ENCODE peak calls at places on chromosomes 13 and 19, in five cellular contexts. M, O, X, G and A are unnamed samples.
A peak's percentile ranks its signal among the peaks of the same experiment; 100 is the strongest.

GRCh38 chr19:57747472-57747807 is 825 bp downstream of the ZNF776 start:
- DNase-seq in M (no peak), G (no peak), O (no peak), X (no peak), A (no peak)

GRCh38 chr13:81639984-81640582 is 1299.2 kb upstream of the SPRY2 start:
- DNase-seq in G (no peak), X (peak; percentile 1), O (peak; percentile 25), M (peak; percentile 4), A (no peak)

GRCh38 chr19:23527797-23528196 is 132.5 kb upstream of the ZNF91 start:
- DNase-seq in G (no peak), O (no peak), X (no peak), M (no peak), A (peak; percentile 27)

GRCh38 chr19:325173-325936 is 19.2 kb downstream of the MIER2 start:
- DNase-seq in X (no peak), G (no peak), O (no peak), M (no peak), A (no peak)

GRCh38 chr19:48551437-48552302 is at the start of gene SULT2B1:
- DNase-seq in X (peak; percentile 78), O (no peak), G (no peak), M (no peak), A (no peak)

GRCh38 chr13:31263346-31263745 is 63.6 kb downstream of the B3GLCT start:
- DNase-seq in M (no peak), X (no peak), G (no peak), O (no peak), A (no peak)

GRCh38 chr13:74253161-74253560 is 119.0 kb upstream of the KLF12 start:
- DNase-seq in M (no peak), O (no peak), X (no peak), G (no peak), A (no peak)

GRCh38 chr19:12260236-12260635 is 34.4 kb downstream of the ZNF44 start:
- DNase-seq in X (no peak), M (no peak), O (no peak), G (no peak), A (no peak)

GRCh38 chr13:77329133-77330008 is 2.5 kb upstream of the MYCBP2 start:
- DNase-seq in X (peak; percentile 92), M (peak; percentile 54), G (peak; percentile 46), O (peak; percentile 85), A (peak; percentile 98)

GRCh38 chr19:2495651-2496316 is 19.9 kb downstream of the GADD45B start:
- DNase-seq in G (no peak), X (no peak), O (no peak), M (no peak), A (no peak)

GRCh38 chr13:19567820-19568534 is 6.6 kb upstream of the TPTE2 start:
- DNase-seq in X (no peak), O (no peak), M (no peak), G (no peak), A (peak; percentile 67)

GRCh38 chr19:2449019-2449418 is 7.7 kb downstream of the LMNB2 start:
- DNase-seq in X (no peak), O (no peak), G (no peak), M (no peak), A (no peak)

GRCh38 chr13:26488236-26489028 is 69.1 kb upstream of the WASF3 start:
- DNase-seq in G (no peak), M (no peak), X (no peak), O (no peak), A (no peak)

GRCh38 chr13:107669356-107669755 is 546.0 kb downstream of the LIG4 start:
- DNase-seq in O (no peak), X (no peak), M (no peak), G (no peak), A (no peak)

GRCh38 chr19:58024661-58025060 is 9.2 kb upstream of the ZSCAN1 start:
- DNase-seq in X (no peak), O (no peak), M (no peak), G (no peak), A (no peak)

GRCh38 chr13:92436927-92437326 is 789.7 kb upstream of the GPC6 start:
- DNase-seq in O (no peak), M (no peak), X (no peak), G (no peak), A (no peak)

GRCh38 chr13:24097064-24097463 is 63.5 kb upstream of the SPATA13 start:
- DNase-seq in G (no peak), X (peak; percentile 5), M (no peak), O (peak; percentile 71), A (peak; percentile 16)

GRCh38 chr13:32206097-32206740 is 108.9 kb downstream of the ZAR1L start:
- DNase-seq in X (no peak), G (no peak), M (no peak), O (no peak), A (no peak)

GRCh38 chr19:9857920-9858746 is 23.0 kb downstream of the PIN1 start:
- DNase-seq in X (no peak), M (no peak), O (no peak), G (no peak), A (no peak)

GRCh38 chr19:53193534-53194222 is 520 bp upstream of the ZNF665 start:
- DNase-seq in M (no peak), O (no peak), G (no peak), X (no peak), A (no peak)

GRCh38 chr13:69565334-69565733 is 542.3 kb upstream of the ATXN8OS start:
- DNase-seq in X (peak; percentile 54), O (peak; percentile 52), G (no peak), M (peak; percentile 8), A (peak; percentile 12)

GRCh38 chr13:85277753-85278152 is 521.5 kb downstream of the SLITRK6 start:
- DNase-seq in G (no peak), M (no peak), X (peak; percentile 19), O (peak; percentile 2), A (no peak)

GRCh38 chr19:6772028-6772865 is at the start of gene VAV1:
- DNase-seq in M (peak; percentile 75), X (no peak), O (no peak), G (no peak), A (peak; percentile 64)

GRCh38 chr19:4077800-4078683 is 11.3 kb upstream of the ZBTB7A start:
- DNase-seq in O (no peak), G (no peak), M (peak; percentile 63), X (no peak), A (no peak)

GRCh38 chr19:50607874-50608785 is 31.6 kb downstream of the SYT3 start:
- DNase-seq in X (peak; percentile 99), O (peak; percentile 31), M (peak; percentile 92), G (peak; percentile 97), A (peak; percentile 15)

GRCh38 chr13:28819748-28820098 is 416 bp upstream of the MTUS2 start:
- DNase-seq in X (peak; percentile 41), O (peak; percentile 9), M (peak; percentile 75), G (no peak), A (no peak)

GRCh38 chr13:42000836-42001235 is 39.9 kb upstream of the VWA8 start:
- DNase-seq in O (no peak), X (no peak), M (no peak), G (no peak), A (no peak)

GRCh38 chr13:45341799-45342584 is 1.0 kb upstream of the TPT1 start:
- DNase-seq in O (no peak), G (no peak), M (no peak), X (no peak), A (no peak)
- TF ChIP-seq HDAC2 in O (no peak), G (no peak), M (no peak), X (no peak), A (no peak)

GRCh38 chr19:38563475-38563874 is 54.3 kb downstream of the MAP4K1 start:
- DNase-seq in X (no peak), G (no peak), M (no peak), O (no peak), A (no peak)

GRCh38 chr19:38562096-38562495 is 55.7 kb downstream of the MAP4K1 start:
- DNase-seq in G (no peak), X (no peak), O (no peak), M (no peak), A (no peak)

GRCh38 chr19:38561658-38562057 is 56.1 kb downstream of the MAP4K1 start:
- DNase-seq in O (no peak), M (no peak), X (no peak), G (no peak), A (no peak)

GRCh38 chr19:38565686-38566105 is 52.1 kb downstream of the MAP4K1 start:
- DNase-seq in G (no peak), O (no peak), M (no peak), X (no peak), A (no peak)

GRCh38 chr19:38564981-38565685 is 52.6 kb downstream of the MAP4K1 start:
- DNase-seq in X (peak; percentile 55), O (no peak), G (no peak), M (no peak), A (no peak)
- TF ChIP-seq HDAC2 in X (no peak), O (no peak), G (no peak), M (no peak), A (no peak)

GRCh38 chr13:100019780-100020356 is 38.3 kb downstream of the ZIC2 start:
- DNase-seq in G (no peak), X (no peak), O (peak; percentile 48), M (no peak), A (no peak)
- TF ChIP-seq HDAC2 in G (no peak), X (no peak), O (no peak), M (no peak), A (no peak)

DNA sequence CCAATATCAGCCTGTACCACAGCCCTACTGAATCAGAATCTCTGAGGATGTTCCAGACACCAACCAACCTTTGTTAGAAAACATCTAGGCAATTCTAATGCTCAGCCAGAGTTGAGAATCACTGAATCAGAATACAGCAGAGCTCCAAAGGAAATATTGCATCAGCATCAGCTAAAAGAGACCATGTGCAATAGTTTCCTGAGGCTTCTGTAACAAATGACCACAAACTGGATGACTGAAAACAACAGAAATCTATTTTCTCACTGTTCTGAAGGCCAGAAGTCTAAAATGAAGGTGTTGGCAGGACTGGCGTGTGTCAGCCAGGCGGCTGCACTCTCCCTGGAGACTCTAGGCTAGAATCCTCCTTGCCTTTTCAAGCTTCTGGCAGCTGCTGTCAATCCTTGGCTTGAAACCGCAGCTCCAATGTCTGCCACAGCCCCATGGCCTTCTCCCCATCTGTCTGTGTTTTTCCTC is 1.2 kb upstream of the DCT start:
- DNase-seq in G (no peak), X (no peak), M (no peak), O (no peak), A (no peak)
- TF ChIP-seq HDAC2 in G (no peak), X (no peak), M (no peak), O (no peak), A (no peak)

DNA sequence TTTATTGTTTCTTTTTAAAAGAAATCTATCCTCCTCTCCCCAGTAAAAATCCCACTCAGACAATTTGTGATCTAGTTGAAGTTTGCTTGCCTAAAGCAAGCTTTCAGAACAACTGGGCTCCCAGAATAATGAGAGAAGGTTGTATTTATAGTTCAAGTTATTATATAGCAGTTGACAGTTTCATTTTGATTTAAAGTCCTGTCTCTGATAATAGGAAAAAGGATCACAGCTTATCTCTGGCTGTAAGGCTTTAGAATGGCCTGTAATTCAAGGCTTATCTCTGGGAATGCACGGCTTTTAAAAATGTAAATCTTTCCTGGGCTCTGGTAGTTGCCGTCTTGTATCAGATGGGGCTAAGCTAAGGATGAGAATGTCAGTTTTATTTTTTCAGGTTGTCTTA is 123.3 kb upstream of the TMTC4 start:
- DNase-seq in X (no peak), M (no peak), O (no peak), G (no peak), A (no peak)
- TF ChIP-seq HDAC2 in X (no peak), M (no peak), O (no peak), G (no peak), A (no peak)